ENCODE peak calls at places on chromosomes 2 and 18, in five cellular contexts. L, P, U, I and Q are unnamed samples. For H3K27me3, the result is how much of the 10 kb centered on the place peaks cover.

GRCh38 chr2:133448195-133448594 is 120.1 kb downstream of the NCKAP5 start:
- DNase-seq in L (no peak), P (no peak), U (no peak), I (no peak), Q (no peak)

GRCh38 chr2:149037851-149038250 is 648 bp upstream of the LYPD6B start:
- DNase-seq in L (peak), P (no peak), U (no peak), I (no peak), Q (no peak)

GRCh38 chr18:61957801-61958516 is 65.2 kb upstream of the RNF152 start:
- DNase-seq in L (no peak), P (peak), U (no peak), I (no peak), Q (no peak)

GRCh38 chr2:215105607-215106354 is 32.6 kb downstream of the ABCA12 start:
- DNase-seq in L (no peak), P (no peak), U (no peak), I (no peak), Q (no peak)

GRCh38 chr18:79975043-79975442 is 10.6 kb downstream of the HSBP1L1 start:
- DNase-seq in L (no peak), P (no peak), U (no peak), I (no peak), Q (no peak)

GRCh38 chr2:39107156-39107555 is 13.7 kb downstream of the SOS1 start:
- DNase-seq in L (no peak), P (no peak), U (no peak), I (no peak), Q (no peak)

GRCh38 chr2:223576873-223577272 is 25.3 kb downstream of the SCG2 start:
- DNase-seq in L (no peak), P (no peak), U (no peak), I (peak), Q (peak)

GRCh38 chr2:72988726-72989273 is 71.5 kb downstream of the EMX1 start:
- DNase-seq in L (no peak), P (no peak), U (peak), I (no peak), Q (no peak)

GRCh38 chr2:3483227-3483985 is 35.9 kb downstream of the ADI1 start:
- DNase-seq in L (peak), P (peak), U (peak), I (peak), Q (no peak)

GRCh38 chr2:16614314-16614860 is 51.2 kb downstream of the CYRIA start:
- DNase-seq in L (peak), P (no peak), U (no peak), I (no peak), Q (no peak)

GRCh38 chr2:140256080-140256479 is 1475.9 kb upstream of the NXPH2 start:
- DNase-seq in L (no peak), P (no peak), U (no peak), I (no peak), Q (no peak)

GRCh38 chr2:225028572-225028971 is 13.7 kb downstream of the DOCK10 start:
- DNase-seq in L (no peak), P (no peak), U (no peak), I (no peak), Q (no peak)

GRCh38 chr2:33265584-33266338 is 210.7 kb upstream of the RASGRP3 start:
- DNase-seq in L (no peak), P (peak), U (no peak), I (no peak), Q (no peak)

GRCh38 chr2:174683392-174683759 is 80.9 kb downstream of the CHRNA1 start:
- DNase-seq in L (no peak), P (no peak), U (no peak), I (no peak), Q (no peak)

GRCh38 chr18:42274488-42275137 is 319.6 kb downstream of the PIK3C3 start:
- DNase-seq in L (no peak), P (no peak), U (no peak), I (no peak), Q (no peak)

GRCh38 chr2:105584437-105585010 is 160.2 kb upstream of the NCK2 start:
- DNase-seq in L (no peak), P (no peak), U (no peak), I (no peak), Q (no peak)

GRCh38 chr2:65389476-65389875 is 42.9 kb downstream of the SPRED2 start:
- DNase-seq in L (no peak), P (no peak), U (no peak), I (no peak), Q (no peak)

GRCh38 chr2:197266477-197266876 is 44.1 kb downstream of the ANKRD44 start:
- DNase-seq in L (no peak), P (no peak), U (no peak), I (no peak), Q (no peak)

GRCh38 chr2:20326163-20326780 is 24.4 kb downstream of the PUM2 start:
- DNase-seq in L (peak), P (no peak), U (no peak), I (peak), Q (no peak)

GRCh38 chr2:110903548-110903947 is 171.2 kb downstream of the ACOXL start:
- DNase-seq in L (no peak), P (no peak), U (peak), I (no peak), Q (no peak)

GRCh38 chr2:202035089-202035940 is 1.7 kb downstream of the FZD7 start:
- DNase-seq in L (peak), P (peak), U (peak), I (peak), Q (no peak)

GRCh38 chr2:189685540-189686229 is 11.2 kb downstream of the ANKAR start:
- DNase-seq in L (peak), P (no peak), U (no peak), I (peak), Q (peak)

GRCh38 chr2:110881908-110882307 is 149.5 kb downstream of the ACOXL start:
- DNase-seq in L (no peak), P (no peak), U (no peak), I (no peak), Q (no peak)

GRCh38 chr2:79994161-79994560 is 310.4 kb downstream of the LRRTM1 start:
- DNase-seq in L (no peak), P (no peak), U (no peak), I (no peak), Q (no peak)

GRCh38 chr2:37862620-37863019 is 62.5 kb upstream of the RMDN2 start:
- DNase-seq in L (no peak), P (no peak), U (no peak), I (no peak), Q (no peak)

GRCh38 chr2:174485763-174486613 is 841 bp downstream of the GPR155 start:
- DNase-seq in L (peak), P (no peak), U (peak), I (no peak), Q (no peak)

GRCh38 chr18:10776493-10776892 is 250.7 kb downstream of the NAPG start:
- DNase-seq in L (no peak), P (no peak), U (peak), I (no peak), Q (no peak)

GRCh38 chr2:202628646-202629213 is 6.0 kb upstream of the FAM117B start:
- DNase-seq in L (no peak), P (no peak), U (no peak), I (no peak), Q (no peak)

GRCh38 chr2:10184421-10184820 is 61.9 kb downstream of the RRM2 start:
- DNase-seq in L (no peak), P (no peak), U (no peak), I (no peak), Q (no peak)

GRCh38 chr18:79795446-79795845 is 2.3 kb upstream of the KCNG2 start:
- DNase-seq in L (no peak), P (no peak), U (no peak), I (no peak), Q (no peak)

GRCh38 chr18:3688682-3689081 is 238.7 kb downstream of the TGIF1 start:
- DNase-seq in L (no peak), P (no peak), U (no peak), I (no peak), Q (peak)

GRCh38 chr2:120470041-120470716 is 124.2 kb downstream of the INHBB start:
- DNase-seq in L (peak), P (peak), U (peak), I (peak), Q (peak)

GRCh38 chr2:169415233-169415748 is 53.0 kb upstream of the LRP2 start:
- DNase-seq in L (no peak), P (no peak), U (no peak), I (no peak), Q (no peak)

GRCh38 chr2:148582679-148583511 is 61.7 kb upstream of the EPC2 start:
- DNase-seq in L (no peak), P (no peak), U (no peak), I (no peak), Q (no peak)

GRCh38 chr2:226665306-226665831 is 134.3 kb downstream of the IRS1 start:
- DNase-seq in L (no peak), P (no peak), U (no peak), I (no peak), Q (no peak)

GRCh38 chr2:109393211-109393610 is 220.6 kb downstream of the SEPTIN10 start:
- DNase-seq in L (no peak), P (no peak), U (no peak), I (no peak), Q (no peak)

GRCh38 chr2:230886207-230886606 is 21.5 kb downstream of the ITM2C start:
- DNase-seq in L (no peak), P (no peak), U (no peak), I (no peak), Q (no peak)

GRCh38 chr2:230888824-230889400 is 24.2 kb downstream of the ITM2C start:
- DNase-seq in L (no peak), P (no peak), U (no peak), I (no peak), Q (no peak)

GRCh38 chr2:230887361-230887760 is 22.6 kb downstream of the ITM2C start:
- DNase-seq in L (no peak), P (no peak), U (no peak), I (no peak), Q (no peak)

GRCh38 chr2:230886641-230887040 is 21.9 kb downstream of the ITM2C start:
- DNase-seq in L (no peak), P (no peak), U (no peak), I (no peak), Q (no peak)

GRCh38 chr2:230885467-230886130 is 20.9 kb downstream of the ITM2C start:
- DNase-seq in L (peak), P (no peak), U (no peak), I (no peak), Q (no peak)
- TF ChIP-seq CTCF in L (no peak), P (no peak), U (no peak), I (no peak), Q (no peak)

DNA sequence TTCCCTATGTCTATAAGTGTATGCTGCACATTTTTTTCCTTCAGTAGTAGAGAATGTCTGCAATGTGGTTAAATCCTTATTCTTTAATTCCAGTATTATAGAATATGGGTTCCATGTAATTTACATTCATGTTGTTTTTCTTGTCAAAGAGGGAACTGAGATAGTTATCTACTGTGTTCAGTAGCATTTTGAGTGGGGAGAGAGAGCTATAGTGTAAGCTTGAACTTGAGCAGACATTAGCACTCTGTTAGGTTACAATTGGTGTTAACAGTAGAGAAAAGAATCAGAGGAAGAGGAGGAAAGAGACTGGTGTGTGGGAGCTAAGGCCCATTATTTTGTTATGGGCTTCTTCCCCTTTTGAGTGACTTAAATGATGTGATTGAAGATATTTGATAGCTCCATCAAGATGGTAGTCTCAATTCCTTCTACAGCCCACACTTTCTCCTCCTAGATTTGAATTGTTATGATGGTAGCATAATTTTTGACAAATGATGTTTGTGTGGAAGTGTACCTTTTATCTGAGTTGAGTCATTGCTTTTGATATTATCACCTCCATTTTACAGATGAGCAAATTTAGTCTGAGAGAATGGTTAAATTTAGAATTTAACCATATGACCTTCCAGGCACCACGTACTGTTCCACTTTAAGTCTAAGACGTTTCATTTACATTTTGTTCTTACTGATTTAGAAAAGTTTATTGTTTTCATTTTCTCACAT is 71.3 kb downstream of the FMNL2 start:
- DNase-seq in L (no peak), P (no peak), U (no peak), I (no peak), Q (no peak)
- H3K4me3 ChIP-seq in L (no peak), P (no peak), U (no peak), I (no peak), Q (no peak)

GRCh38 chr2:232503792-232504323 is 16.2 kb upstream of the ECEL1 start:
- DNase-seq in L (no peak), P (no peak), U (no peak), I (no peak), Q (no peak)

GRCh38 chr2:232501331-232501771 is 13.7 kb upstream of the ECEL1 start:
- DNase-seq in L (peak), P (no peak), U (no peak), I (no peak), Q (no peak)

GRCh38 chr2:232502901-232503791 is 15.5 kb upstream of the ECEL1 start:
- DNase-seq in L (peak), P (no peak), U (no peak), I (no peak), Q (no peak)

GRCh38 chr2:232502513-232502900 is 14.9 kb upstream of the ECEL1 start:
- DNase-seq in L (no peak), P (no peak), U (no peak), I (no peak), Q (no peak)

DNA sequence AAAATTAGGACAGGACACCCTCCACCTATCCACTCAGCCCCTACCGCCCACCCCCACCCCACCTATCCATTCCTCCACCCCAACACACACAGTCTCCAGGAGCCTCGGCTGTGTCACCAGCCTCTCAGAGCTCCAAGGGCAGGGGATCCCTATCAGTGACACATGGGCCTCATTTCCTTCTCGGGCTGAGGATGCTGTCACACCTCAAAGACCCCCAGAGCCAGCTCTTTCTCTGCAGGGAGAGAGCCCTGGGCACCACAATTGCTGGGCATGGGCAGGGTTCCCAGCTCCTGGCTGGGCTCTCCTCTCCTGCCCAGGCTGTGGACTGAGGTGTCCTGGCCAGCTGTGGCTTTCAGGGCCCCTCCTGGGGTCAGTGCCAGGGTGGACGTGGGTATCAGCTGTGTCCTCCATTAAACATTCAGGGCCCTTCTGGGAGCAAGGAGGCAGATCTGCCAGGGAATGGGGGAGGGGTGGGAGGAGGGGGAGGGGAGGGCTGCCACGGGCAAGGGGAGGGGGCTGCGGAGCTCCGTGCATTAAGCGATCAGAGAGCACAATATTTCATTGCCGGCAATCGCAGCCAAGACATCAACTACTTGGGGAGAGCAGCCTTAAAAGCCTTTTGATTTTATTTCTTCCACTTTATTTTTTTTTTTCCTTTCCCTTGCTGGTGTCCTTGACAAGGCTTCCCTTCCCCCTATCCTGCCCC is 14.3 kb upstream of the ECEL1 start:
- DNase-seq in L (peak), P (no peak), U (no peak), I (no peak), Q (no peak)
- H3K27me3 ChIP-seq in L (under half), P (under half), U (under half), I (half or more), Q (under half)

DNA sequence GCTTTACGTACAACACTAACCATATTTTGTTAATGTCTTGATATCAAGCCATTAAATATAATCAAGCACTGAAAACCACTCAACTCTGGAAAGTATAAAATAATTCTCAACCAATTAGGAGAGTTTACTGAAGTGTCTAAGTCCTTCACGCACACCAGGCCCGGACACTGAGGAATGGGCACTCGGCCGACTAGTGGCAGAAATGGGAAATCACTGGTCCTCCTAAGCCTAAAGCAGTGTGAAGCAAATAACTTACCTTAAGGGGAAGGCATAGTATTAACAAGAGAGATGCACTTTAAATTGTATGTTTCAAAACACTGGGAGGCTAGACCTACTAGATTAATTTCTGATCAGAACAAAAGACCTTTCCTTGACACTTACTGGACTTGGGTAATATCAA is 45.7 kb downstream of the FAM210A start:
- DNase-seq in L (peak), P (no peak), U (no peak), I (no peak), Q (no peak)
- TF ChIP-seq CTCF in L (no peak), P (peak), U (peak), I (peak), Q (no peak)

DNA sequence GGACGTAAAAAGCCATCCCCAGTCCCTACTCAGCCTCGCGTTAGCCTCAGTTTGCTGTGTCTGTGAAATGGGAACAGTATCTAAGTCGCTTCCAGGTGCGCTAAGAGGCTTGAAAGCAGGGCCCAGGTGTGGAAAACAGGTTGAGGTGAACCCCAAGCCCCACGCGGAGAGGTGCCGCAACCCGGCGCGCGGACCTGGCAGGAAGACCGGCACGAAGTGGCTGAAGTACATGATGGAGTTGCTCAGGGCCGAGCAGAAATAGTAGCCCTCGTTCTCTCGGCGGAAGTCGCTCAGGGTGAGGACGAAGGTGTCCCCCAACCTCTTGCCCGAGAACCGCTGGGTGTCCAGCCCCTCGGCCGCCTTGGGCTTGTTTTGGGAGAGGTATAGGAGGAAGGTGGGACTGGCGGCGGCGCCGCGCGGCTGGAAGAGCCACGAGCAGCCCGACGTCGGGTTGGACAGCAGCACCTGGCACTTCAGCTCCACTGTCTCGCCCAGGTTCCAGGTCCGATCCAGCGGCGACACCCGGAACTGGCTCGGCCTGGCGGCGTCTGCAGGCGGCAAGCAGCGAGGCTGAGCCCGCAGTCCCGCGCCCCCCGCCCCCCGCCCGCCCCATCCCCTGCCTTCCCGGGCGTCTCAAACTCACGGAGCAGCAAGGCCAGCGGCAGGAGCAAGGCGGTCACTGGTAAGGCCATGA is 432 bp downstream of the CD8A start:
- DNase-seq in L (peak), P (no peak), U (no peak), I (no peak), Q (no peak)
- H3K4me3 ChIP-seq in L (no peak), P (no peak), U (no peak), I (peak), Q (no peak)